ENCODE peak calls at places on chromosomes 5 and 9, in five cellular contexts. F, T, V, P and H are unnamed samples.

GRCh38 chr5:73311291-73312110 is 137.1 kb downstream of the FOXD1 start:
- DNase-seq in F (no peak), T (no peak), V (peak; percentile 92), P (peak; percentile 93), H (no peak)

GRCh38 chr9:83432104-83432627 is 106.0 kb downstream of the FRMD3 start:
- DNase-seq in F (peak; percentile 70), T (no peak), V (no peak), P (peak; percentile 49), H (no peak)

GRCh38 chr9:37433754-37434435 is 11.4 kb downstream of the GRHPR start:
- DNase-seq in F (no peak), T (no peak), V (no peak), P (no peak), H (no peak)

GRCh38 chr9:127903557-127904475 is 4.4 kb upstream of the ST6GALNAC6 start:
- DNase-seq in F (peak; percentile 78), T (peak; percentile 58), V (no peak), P (no peak), H (no peak)

GRCh38 chr9:135575995-135576631 is 14.6 kb downstream of the PAEP start:
- DNase-seq in F (no peak), T (no peak), V (no peak), P (no peak), H (peak; percentile 65)

GRCh38 chr5:53343187-53343586 is 137.2 kb upstream of the FST start:
- DNase-seq in F (no peak), T (no peak), V (peak; percentile 100), P (peak; percentile 97), H (no peak)

GRCh38 chr5:128669803-128670202 is 131.8 kb upstream of the FBN2 start:
- DNase-seq in F (no peak), T (no peak), V (peak; percentile 64), P (no peak), H (no peak)

GRCh38 chr5:78886650-78887230 is 98.4 kb downstream of the ARSB start:
- DNase-seq in F (no peak), T (no peak), V (peak; percentile 33), P (no peak), H (no peak)

GRCh38 chr5:74556631-74557595 is 83.6 kb downstream of the ENC1 start:
- DNase-seq in F (no peak), T (no peak), V (peak; percentile 18), P (no peak), H (no peak)

GRCh38 chr9:129694265-129694664 is 28.8 kb downstream of the PRRX2 start:
- DNase-seq in F (no peak), T (no peak), V (no peak), P (no peak), H (no peak)

GRCh38 chr5:147452137-147452838 is 57.6 kb downstream of the DPYSL3 start:
- DNase-seq in F (peak; percentile 40), T (no peak), V (no peak), P (no peak), H (no peak)

GRCh38 chr5:143154495-143155375 is 248.8 kb downstream of the NR3C1 start:
- DNase-seq in F (no peak), T (no peak), V (peak; percentile 46), P (peak; percentile 46), H (no peak)

GRCh38 chr5:143152445-143152844 is 251.0 kb downstream of the NR3C1 start:
- DNase-seq in F (no peak), T (no peak), V (no peak), P (no peak), H (no peak)

GRCh38 chr5:143156556-143156955 is 246.9 kb downstream of the NR3C1 start:
- DNase-seq in F (no peak), T (no peak), V (no peak), P (no peak), H (no peak)

GRCh38 chr5:143153332-143154119 is 250.0 kb downstream of the NR3C1 start:
- DNase-seq in F (peak; percentile 73), T (no peak), V (peak; percentile 78), P (peak; percentile 90), H (no peak)

DNA sequence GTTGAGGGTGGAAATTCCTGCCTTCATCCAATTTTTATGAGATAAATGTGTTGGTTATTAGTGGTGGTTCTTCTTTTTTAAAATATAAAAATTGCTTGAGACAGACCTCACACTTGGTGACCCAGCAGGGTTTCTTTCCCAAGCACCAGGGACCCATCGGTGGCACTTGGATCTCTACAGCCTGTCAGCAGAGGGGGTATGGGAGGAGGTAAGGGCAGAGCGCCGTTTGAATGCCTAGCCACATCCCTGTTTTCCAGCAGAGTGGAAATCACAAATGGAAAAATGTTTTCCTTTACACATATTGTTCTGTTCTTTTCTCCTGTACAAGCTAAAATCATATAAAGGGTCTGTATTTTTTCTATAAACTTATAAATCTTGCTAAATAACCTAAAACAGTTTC is 248.0 kb downstream of the NR3C1 start:
- DNase-seq in F (no peak), T (no peak), V (no peak), P (no peak), H (no peak)
- TF ChIP-seq CTCF in F (no peak), T (no peak), V (no peak), P (no peak), H (no peak)

GRCh38 chr9:79408200-79408599 is 163.6 kb upstream of the TLE4 start:
- DNase-seq in F (no peak), T (no peak), V (no peak), P (no peak), H (no peak)
- TF ChIP-seq CTCF in F (no peak), T (no peak), V (no peak), P (no peak), H (no peak)

GRCh38 chr5:180291234-180291940 is 496 bp downstream of the MAPK9 start:
- DNase-seq in F (no peak), T (no peak), V (no peak), P (no peak), H (no peak)
- TF ChIP-seq CTCF in F (peak; percentile 17), T (no peak), V (no peak), P (no peak), H (peak; percentile 28)

GRCh38 chr5:170740586-170741205 is 42.8 kb upstream of the GABRP start:
- DNase-seq in F (no peak), T (no peak), V (no peak), P (no peak), H (no peak)
- TF ChIP-seq CTCF in F (no peak), T (no peak), V (no peak), P (no peak), H (no peak)

GRCh38 chr9:84647699-84648098 is 21.8 kb upstream of the NTRK2 start:
- DNase-seq in F (no peak), T (no peak), V (no peak), P (no peak), H (no peak)

GRCh38 chr9:84652496-84653081 is 16.9 kb upstream of the NTRK2 start:
- DNase-seq in F (no peak), T (no peak), V (no peak), P (peak; percentile 1), H (no peak)
- TF ChIP-seq CTCF in F (no peak), T (no peak), V (no peak), P (no peak), H (no peak)

DNA sequence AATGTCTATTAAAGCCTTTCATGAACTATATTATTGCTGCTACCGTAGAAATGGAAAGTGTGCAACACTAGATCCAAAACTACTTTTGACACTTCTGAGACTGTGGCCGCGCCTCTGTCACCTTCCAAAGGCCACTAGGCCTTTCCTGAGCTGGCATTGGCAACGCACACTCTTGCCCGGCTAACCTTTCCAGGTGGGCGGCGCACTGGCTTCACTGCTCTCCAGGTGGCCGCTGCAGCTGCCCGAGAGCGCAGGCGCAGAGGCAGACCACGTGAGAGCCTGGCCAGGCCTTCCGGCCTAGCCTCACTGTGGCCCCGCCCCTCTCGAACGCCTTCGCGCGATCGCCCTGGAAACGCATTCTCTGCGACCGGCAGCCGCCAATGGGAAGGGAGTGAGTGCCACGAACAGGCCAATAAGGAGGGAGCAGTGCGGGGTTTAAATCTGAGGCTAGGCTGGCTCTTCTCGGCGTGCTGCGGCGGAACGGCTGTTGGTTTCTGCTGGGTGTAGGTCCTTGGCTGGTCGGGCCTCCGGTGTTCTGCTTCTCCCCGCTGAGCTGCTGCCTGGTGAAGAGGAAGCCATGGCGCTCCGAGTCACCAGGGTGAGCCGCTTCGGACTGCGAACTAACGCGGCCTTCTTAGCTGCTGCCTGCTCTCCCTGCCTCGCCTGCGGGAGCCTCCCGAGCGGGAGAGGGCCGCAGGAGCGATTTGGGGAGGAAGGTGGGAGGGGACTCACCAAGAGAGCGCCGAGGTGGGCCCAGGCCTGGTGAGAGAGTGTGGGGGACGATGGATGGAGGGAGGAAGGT is at the start of gene CCNB1:
- DNase-seq in F (peak; percentile 95), T (peak; percentile 94), V (peak; percentile 93), P (peak; percentile 88), H (peak; percentile 98)
- TF ChIP-seq CTCF in F (no peak), T (no peak), V (no peak), P (no peak), H (no peak)